ENCODE peak calls at places on chromosomes 16 and 17, in five cellular contexts. One of them, this sample, is unnamed.

GRCh38 chr17:63335818-63336217 is 110.3 kb downstream of the CYB561 start:
- DNase-seq in PC-3: no peak
- DNase-seq in activated naive CD8-positive, alpha-beta T cell treated with anti-CD3 and anti-CD28 coated beads, Interleukin-2, amount 50 U/mL, for 24 hours: no peak
- DNase-seq in dorsolateral prefrontal cortex: no peak
- DNase-seq in neural progenitor cell: no peak
- DNase-seq in this sample: no peak

GRCh38 chr16:24525970-24526559 is 13.3 kb upstream of the RBBP6 start:
- DNase-seq in PC-3: peak
- DNase-seq in activated naive CD8-positive, alpha-beta T cell treated with anti-CD3 and anti-CD28 coated beads, Interleukin-2, amount 50 U/mL, for 24 hours: no peak
- DNase-seq in dorsolateral prefrontal cortex: no peak
- DNase-seq in neural progenitor cell: no peak
- DNase-seq in this sample: peak

GRCh38 chr17:67461228-67461780 is 84.2 kb downstream of the PITPNC1 start:
- DNase-seq in PC-3: no peak
- DNase-seq in activated naive CD8-positive, alpha-beta T cell treated with anti-CD3 and anti-CD28 coated beads, Interleukin-2, amount 50 U/mL, for 24 hours: no peak
- DNase-seq in dorsolateral prefrontal cortex: no peak
- DNase-seq in neural progenitor cell: no peak
- DNase-seq in this sample: no peak

GRCh38 chr17:62718420-62718819 is 89.7 kb downstream of the MARCHF10 start:
- DNase-seq in PC-3: peak
- DNase-seq in activated naive CD8-positive, alpha-beta T cell treated with anti-CD3 and anti-CD28 coated beads, Interleukin-2, amount 50 U/mL, for 24 hours: peak
- DNase-seq in dorsolateral prefrontal cortex: no peak
- DNase-seq in neural progenitor cell: no peak
- DNase-seq in this sample: peak

GRCh38 chr16:68013440-68013839 is 2.3 kb downstream of the DPEP2NB start:
- DNase-seq in PC-3: no peak
- DNase-seq in activated naive CD8-positive, alpha-beta T cell treated with anti-CD3 and anti-CD28 coated beads, Interleukin-2, amount 50 U/mL, for 24 hours: no peak
- DNase-seq in dorsolateral prefrontal cortex: no peak
- DNase-seq in neural progenitor cell: no peak
- DNase-seq in this sample: peak

GRCh38 chr16:55559233-55559632 is 7.3 kb upstream of the CAPNS2 start:
- DNase-seq in PC-3: no peak
- DNase-seq in activated naive CD8-positive, alpha-beta T cell treated with anti-CD3 and anti-CD28 coated beads, Interleukin-2, amount 50 U/mL, for 24 hours: no peak
- DNase-seq in dorsolateral prefrontal cortex: no peak
- DNase-seq in neural progenitor cell: no peak
- DNase-seq in this sample: peak

GRCh38 chr16:87621976-87622713 is 19.8 kb downstream of the JPH3 start:
- DNase-seq in PC-3: no peak
- DNase-seq in activated naive CD8-positive, alpha-beta T cell treated with anti-CD3 and anti-CD28 coated beads, Interleukin-2, amount 50 U/mL, for 24 hours: no peak
- DNase-seq in dorsolateral prefrontal cortex: no peak
- DNase-seq in neural progenitor cell: no peak
- DNase-seq in this sample: no peak

GRCh38 chr16:692356-693108 is 2.3 kb upstream of the WDR24 start:
- DNase-seq in PC-3: no peak
- DNase-seq in activated naive CD8-positive, alpha-beta T cell treated with anti-CD3 and anti-CD28 coated beads, Interleukin-2, amount 50 U/mL, for 24 hours: no peak
- DNase-seq in dorsolateral prefrontal cortex: no peak
- DNase-seq in neural progenitor cell: no peak
- DNase-seq in this sample: no peak

GRCh38 chr16:14302399-14303181 is 231.5 kb downstream of the MRTFB start:
- DNase-seq in PC-3: no peak
- DNase-seq in activated naive CD8-positive, alpha-beta T cell treated with anti-CD3 and anti-CD28 coated beads, Interleukin-2, amount 50 U/mL, for 24 hours: no peak
- DNase-seq in dorsolateral prefrontal cortex: no peak
- DNase-seq in neural progenitor cell: peak
- DNase-seq in this sample: peak

GRCh38 chr17:41551370-41551769 is 20.5 kb downstream of the KRT9 start:
- DNase-seq in PC-3: no peak
- DNase-seq in activated naive CD8-positive, alpha-beta T cell treated with anti-CD3 and anti-CD28 coated beads, Interleukin-2, amount 50 U/mL, for 24 hours: no peak
- DNase-seq in dorsolateral prefrontal cortex: no peak
- DNase-seq in neural progenitor cell: no peak
- DNase-seq in this sample: no peak

GRCh38 chr16:79587897-79588296 is 12.6 kb downstream of the MAF start:
- DNase-seq in PC-3: no peak
- DNase-seq in activated naive CD8-positive, alpha-beta T cell treated with anti-CD3 and anti-CD28 coated beads, Interleukin-2, amount 50 U/mL, for 24 hours: no peak
- DNase-seq in dorsolateral prefrontal cortex: no peak
- DNase-seq in neural progenitor cell: no peak
- DNase-seq in this sample: no peak

GRCh38 chr16:19291459-19291858 is 5.9 kb downstream of the CLEC19A start:
- DNase-seq in PC-3: peak
- DNase-seq in activated naive CD8-positive, alpha-beta T cell treated with anti-CD3 and anti-CD28 coated beads, Interleukin-2, amount 50 U/mL, for 24 hours: no peak
- DNase-seq in dorsolateral prefrontal cortex: no peak
- DNase-seq in neural progenitor cell: peak
- DNase-seq in this sample: peak